ENCODE peak calls at places on chromosomes 7 and 10, in eight cellular contexts. P is stimulated activated CD4-positive, alpha-beta T cell treated with anti-CD3 and anti-CD28 coated beads, Interleukin-4, amount 100 ng/mL, for 48 hours; X is NCI-H1105; Z is spleen; E is activated B cell treated with CpG ODN at 0.5 μM for 24 hours; G is activated CD4-positive, alpha-beta T cell treated with anti-CD3 and anti-CD28 coated beads for 48 hours; R is amygdala; C is EH. M is an unnamed sample.

GRCh38 chr7:120014920-120015465 is 258.0 kb upstream of the KCND2 start:
- DNase-seq in Z (no peak), E (no peak), C (no peak), G (no peak), P (no peak), R (no peak), X (no peak), M (no peak)

GRCh38 chr10:78964952-78965633 is 103.7 kb upstream of the ZMIZ1 start:
- DNase-seq in P (no peak), C (peak), E (no peak), Z (no peak), X (no peak), G (no peak), R (peak), M (no peak)

GRCh38 chr7:69232445-69233376 is 365.6 kb upstream of the AUTS2 start:
- DNase-seq in C (no peak), G (no peak), Z (no peak), P (no peak), E (no peak), R (no peak), X (peak), M (peak)

GRCh38 chr10:122114156-122114747 is 125.3 kb downstream of the TACC2 start:
- DNase-seq in G (no peak), Z (no peak), P (no peak), E (no peak), X (no peak), C (no peak), R (no peak), M (no peak)

GRCh38 chr10:102401322-102401614 is 5.8 kb downstream of the NFKB2 start:
- DNase-seq in C (no peak), X (no peak), G (no peak), E (no peak), Z (no peak), P (no peak), R (no peak), M (no peak)

GRCh38 chr7:47032171-47032915 is 549.6 kb downstream of the TNS3 start:
- DNase-seq in P (no peak), Z (no peak), X (no peak), G (no peak), R (no peak), E (no peak), C (peak), M (no peak)

GRCh38 chr10:56370217-56371113 is 9.4 kb upstream of the ZWINT start:
- DNase-seq in P (no peak), C (no peak), Z (no peak), E (no peak), G (no peak), R (no peak), X (no peak), M (no peak)

GRCh38 chr7:72919256-72919775 is 5.6 kb upstream of the POM121 start:
- DNase-seq in Z (no peak), P (no peak), G (no peak), R (no peak), C (peak), E (no peak), X (no peak), M (no peak)

GRCh38 chr7:150968698-150969482 is 9.2 kb downstream of the KCNH2 start:
- DNase-seq in X (no peak), Z (no peak), R (no peak), E (no peak), C (no peak), P (no peak), G (no peak), M (no peak)

GRCh38 chr7:105327201-105327600 is 61.5 kb downstream of the SRPK2 start:
- DNase-seq in R (no peak), C (no peak), Z (no peak), E (no peak), X (no peak), G (no peak), P (no peak), M (no peak)